ENCODE peak calls at places on chromosomes 6 and 20, in six cellular contexts. One of them, this sample, is unnamed.

GRCh38 chr6:21969192-21969591 is 327.6 kb downstream of the PRL start:
- DNase-seq in dorsolateral prefrontal cortex: no peak
- DNase-seq in MCF 10A: no peak
- DNase-seq in SW480: no peak
- DNase-seq in ureter: no peak
- DNase-seq in CD4-positive, alpha-beta T cell: no peak
- DNase-seq in this sample: no peak

GRCh38 chr6:2818593-2818992 is 23.1 kb downstream of the SERPINB1 start:
- DNase-seq in ureter: no peak
- DNase-seq in CD4-positive, alpha-beta T cell: no peak
- DNase-seq in dorsolateral prefrontal cortex: no peak
- DNase-seq in MCF 10A: no peak
- DNase-seq in SW480: peak; percentile 22
- DNase-seq in this sample: no peak

GRCh38 chr20:35134472-35134871 is 12.7 kb downstream of the EDEM2 start:
- DNase-seq in dorsolateral prefrontal cortex: no peak
- DNase-seq in SW480: no peak
- DNase-seq in MCF 10A: no peak
- DNase-seq in CD4-positive, alpha-beta T cell: no peak
- DNase-seq in ureter: peak; percentile 52
- DNase-seq in this sample: no peak

GRCh38 chr6:111736005-111736607 is 130.4 kb upstream of the TRAF3IP2 start:
- DNase-seq in ureter: no peak
- DNase-seq in MCF 10A: no peak
- DNase-seq in SW480: no peak
- DNase-seq in dorsolateral prefrontal cortex: no peak
- DNase-seq in CD4-positive, alpha-beta T cell: no peak
- DNase-seq in this sample: no peak

GRCh38 chr6:4853782-4854511 is 77.7 kb downstream of the CDYL start:
- DNase-seq in SW480: no peak
- DNase-seq in CD4-positive, alpha-beta T cell: no peak
- DNase-seq in dorsolateral prefrontal cortex: no peak
- DNase-seq in MCF 10A: peak; percentile 17
- DNase-seq in ureter: no peak
- DNase-seq in this sample: no peak

GRCh38 chr6:131787079-131787478 is 20.7 kb upstream of the ENPP1 start:
- DNase-seq in MCF 10A: no peak
- DNase-seq in dorsolateral prefrontal cortex: no peak
- DNase-seq in ureter: no peak
- DNase-seq in CD4-positive, alpha-beta T cell: no peak
- DNase-seq in SW480: no peak
- DNase-seq in this sample: no peak

GRCh38 chr6:36840471-36841461 is 1.5 kb upstream of the CPNE5 start:
- DNase-seq in dorsolateral prefrontal cortex: no peak
- DNase-seq in ureter: no peak
- DNase-seq in SW480: no peak
- DNase-seq in CD4-positive, alpha-beta T cell: no peak
- DNase-seq in MCF 10A: no peak
- DNase-seq in this sample: no peak

GRCh38 chr6:6592836-6593235 is 4.3 kb downstream of the LY86 start:
- DNase-seq in MCF 10A: no peak
- DNase-seq in ureter: no peak
- DNase-seq in dorsolateral prefrontal cortex: no peak
- DNase-seq in CD4-positive, alpha-beta T cell: no peak
- DNase-seq in SW480: no peak
- DNase-seq in this sample: no peak

GRCh38 chr6:157226026-157226639 is 97.2 kb downstream of the TMEM242 start:
- DNase-seq in SW480: no peak
- DNase-seq in ureter: no peak
- DNase-seq in CD4-positive, alpha-beta T cell: no peak
- DNase-seq in dorsolateral prefrontal cortex: no peak
- DNase-seq in MCF 10A: no peak
- DNase-seq in this sample: no peak

GRCh38 chr6:55569638-55570037 is 9.4 kb downstream of the HMGCLL1 start:
- DNase-seq in dorsolateral prefrontal cortex: no peak
- DNase-seq in CD4-positive, alpha-beta T cell: no peak
- DNase-seq in SW480: no peak
- DNase-seq in MCF 10A: no peak
- DNase-seq in ureter: no peak
- DNase-seq in this sample: no peak

GRCh38 chr6:41229716-41230115 is 1.6 kb downstream of the TREML4 start:
- DNase-seq in ureter: no peak
- DNase-seq in CD4-positive, alpha-beta T cell: no peak
- DNase-seq in SW480: no peak
- DNase-seq in dorsolateral prefrontal cortex: no peak
- DNase-seq in MCF 10A: no peak
- DNase-seq in this sample: no peak

GRCh38 chr6:133033263-133033662 is 207.9 kb upstream of the EYA4 start:
- DNase-seq in SW480: no peak
- DNase-seq in dorsolateral prefrontal cortex: no peak
- DNase-seq in ureter: no peak
- DNase-seq in MCF 10A: no peak
- DNase-seq in CD4-positive, alpha-beta T cell: no peak
- DNase-seq in this sample: no peak

GRCh38 chr6:11644071-11644470 is 106.5 kb downstream of the TMEM170B start:
- DNase-seq in SW480: no peak
- DNase-seq in dorsolateral prefrontal cortex: no peak
- DNase-seq in ureter: no peak
- DNase-seq in MCF 10A: no peak
- DNase-seq in CD4-positive, alpha-beta T cell: no peak
- DNase-seq in this sample: no peak

GRCh38 chr6:163354779-163355431 is 59.6 kb upstream of the QKI start:
- DNase-seq in ureter: no peak
- DNase-seq in dorsolateral prefrontal cortex: no peak
- DNase-seq in SW480: no peak
- DNase-seq in CD4-positive, alpha-beta T cell: no peak
- DNase-seq in MCF 10A: no peak
- DNase-seq in this sample: no peak